ENCODE peak calls at places on chromosomes 12 and 14, in seven cellular contexts. P, T, Y, X, E, W and G are unnamed samples.

GRCh38 chr12:79547044-79547734 is 143.6 kb downstream of the PAWR start:
- DNase-seq in P (peak; percentile 78), T (no peak), E (no peak), X (peak; percentile 93), W (peak; percentile 98), Y (no peak), G (peak; percentile 34)

GRCh38 chr12:130043685-130044421 is 118.4 kb upstream of the FZD10 start:
- DNase-seq in P (no peak), X (no peak), Y (no peak), E (no peak), W (no peak), T (no peak), G (no peak)

GRCh38 chr12:9760699-9761406 is at the start of gene CD69:
- DNase-seq in E (no peak), T (peak; percentile 45), P (no peak), W (no peak), X (no peak), Y (peak; percentile 12), G (peak; percentile 71)

GRCh38 chr12:132777614-132778013 is 16.0 kb upstream of the ANKLE2 start:
- DNase-seq in X (no peak), Y (no peak), E (no peak), P (no peak), T (no peak), W (no peak), G (no peak)

GRCh38 chr14:90483551-90483950 is 86.7 kb downstream of the CALM1 start:
- DNase-seq in P (no peak), W (peak; percentile 12), E (no peak), T (peak; percentile 67), X (no peak), Y (peak; percentile 15), G (peak; percentile 49)

GRCh38 chr14:100140452-100141132 is 18.9 kb downstream of the DEGS2 start:
- DNase-seq in W (peak; percentile 90), E (no peak), P (no peak), Y (peak; percentile 71), T (peak; percentile 51), X (no peak), G (no peak)

GRCh38 chr14:94372021-94372605 is 16.3 kb downstream of the SERPINA1 start:
- DNase-seq in X (no peak), W (peak; percentile 82), E (peak; percentile 55), Y (no peak), T (peak; percentile 5), P (no peak), G (no peak)

GRCh38 chr12:106149096-106149784 is 10.5 kb upstream of the NUAK1 start:
- DNase-seq in W (peak; percentile 69), Y (no peak), E (no peak), P (peak; percentile 33), X (no peak), T (no peak), G (peak; percentile 34)

GRCh38 chr12:127928615-127929014 is 338.4 kb upstream of the TMEM132C start:
- DNase-seq in Y (no peak), X (no peak), W (no peak), P (no peak), T (no peak), E (no peak), G (no peak)

GRCh38 chr12:116539905-116540482 is 19.2 kb upstream of the MAP1LC3B2 start:
- DNase-seq in Y (no peak), T (peak; percentile 68), P (no peak), X (no peak), E (no peak), W (peak; percentile 73), G (peak; percentile 38)

GRCh38 chr12:38744056-38744455 is 161.3 kb downstream of the CPNE8 start:
- DNase-seq in T (no peak), W (no peak), Y (no peak), P (no peak), E (no peak), X (no peak), G (no peak)

GRCh38 chr12:15603461-15604085 is 185.6 kb downstream of the EPS8 start:
- DNase-seq in P (no peak), X (no peak), E (no peak), W (no peak), Y (no peak), T (no peak), G (no peak)

GRCh38 chr12:56687225-56688128 is 607 bp downstream of the PTGES3 start:
- DNase-seq in P (no peak), W (no peak), X (no peak), E (peak; percentile 86), T (peak; percentile 64), Y (peak; percentile 65), G (peak; percentile 69)

GRCh38 chr14:33931439-33931838 is 19.4 kb downstream of the EGLN3 start:
- DNase-seq in Y (no peak), T (no peak), W (no peak), X (no peak), E (no peak), P (no peak), G (no peak)

GRCh38 chr12:13982010-13982409 is 608 bp upstream of the GRIN2B start:
- DNase-seq in E (no peak), T (no peak), W (peak; percentile 88), P (peak; percentile 15), X (no peak), Y (peak; percentile 11), G (peak; percentile 15)

GRCh38 chr12:96981053-96981452 is 74.0 kb downstream of the NEDD1 start:
- DNase-seq in E (no peak), Y (no peak), T (no peak), W (no peak), X (no peak), P (no peak), G (no peak)

GRCh38 chr14:99603471-99603933 is 505 bp downstream of the CCDC85C start:
- DNase-seq in W (peak; percentile 53), X (no peak), P (no peak), T (no peak), E (no peak), Y (no peak), G (peak; percentile 33)

GRCh38 chr14:38210168-38210567 is 2.5 kb downstream of the SSTR1 start:
- DNase-seq in E (no peak), P (no peak), T (peak; percentile 45), W (peak; percentile 50), Y (no peak), X (no peak), G (no peak)

GRCh38 chr14:68789002-68789797 is 3.7 kb downstream of the ZFP36L1 start:
- DNase-seq in E (peak; percentile 95), W (peak; percentile 71), X (no peak), P (no peak), Y (peak; percentile 67), T (peak; percentile 88), G (peak; percentile 91)

GRCh38 chr14:102803139-102803538 is 25.9 kb downstream of the TRAF3 start:
- DNase-seq in X (no peak), P (no peak), Y (no peak), W (no peak), E (no peak), T (no peak), G (no peak)

GRCh38 chr14:102799684-102800562 is 22.7 kb downstream of the TRAF3 start:
- DNase-seq in Y (no peak), T (no peak), E (peak; percentile 4), W (no peak), P (no peak), X (no peak), G (no peak)

GRCh38 chr14:102795060-102795925 is 18.0 kb downstream of the TRAF3 start:
- DNase-seq in P (no peak), Y (no peak), W (no peak), X (no peak), T (peak; percentile 66), E (no peak), G (peak; percentile 70)

GRCh38 chr14:102796661-102797190 is 19.5 kb downstream of the TRAF3 start:
- DNase-seq in P (no peak), W (no peak), T (no peak), E (no peak), Y (no peak), X (no peak), G (no peak)

DNA sequence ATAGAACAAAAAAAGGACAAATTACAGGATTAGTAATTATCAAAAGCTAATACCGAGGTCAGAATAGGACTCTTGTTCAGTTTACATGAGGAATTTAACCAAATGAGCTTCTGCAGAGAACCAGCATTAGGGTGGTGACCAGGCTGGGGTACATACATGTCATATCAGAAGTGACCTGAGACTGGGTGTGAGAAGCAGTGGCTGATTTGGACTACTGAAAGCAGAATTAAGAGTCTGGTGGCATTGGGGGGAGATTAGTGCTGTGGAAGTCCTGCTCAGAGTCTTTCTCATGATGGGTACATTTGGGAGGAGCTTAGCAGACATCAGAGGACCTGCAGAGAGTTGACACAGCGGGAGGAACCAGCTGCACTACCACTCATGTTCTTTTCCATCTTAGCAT is 21.7 kb downstream of the TRAF3 start:
- DNase-seq in X (no peak), T (no peak), P (no peak), E (no peak), W (no peak), Y (no peak), G (no peak)
- TF ChIP-seq POLR2AphosphoS5 in X (no peak), T (no peak), P (no peak), E (no peak), W (no peak), Y (no peak), G (no peak)

GRCh38 chr12:7503686-7504085 is at the start of gene CD163:
- DNase-seq in E (no peak), T (no peak), P (no peak), X (no peak), W (no peak), Y (no peak), G (no peak)
- TF ChIP-seq CTCF in E (no peak), T (no peak), P (no peak), X (no peak), W (no peak), Y (no peak), G (no peak)

GRCh38 chr12:98893126-98893525 is 248.0 kb downstream of the APAF1 start:
- DNase-seq in Y (no peak), P (no peak), T (no peak), W (no peak), X (no peak), E (no peak), G (no peak)
- H3K27me3 ChIP-seq in Y (no peaks in the 10 kb centered on the region), P (peaks cover 42% of the 10 kb centered on the region), T (peaks cover 6% of the 10 kb centered on the region), W (peaks cover 58% of the 10 kb centered on the region), X (peaks cover 22% of the 10 kb centered on the region), E (peaks cover 58% of the 10 kb centered on the region), G (peaks cover 64% of the 10 kb centered on the region)

DNA sequence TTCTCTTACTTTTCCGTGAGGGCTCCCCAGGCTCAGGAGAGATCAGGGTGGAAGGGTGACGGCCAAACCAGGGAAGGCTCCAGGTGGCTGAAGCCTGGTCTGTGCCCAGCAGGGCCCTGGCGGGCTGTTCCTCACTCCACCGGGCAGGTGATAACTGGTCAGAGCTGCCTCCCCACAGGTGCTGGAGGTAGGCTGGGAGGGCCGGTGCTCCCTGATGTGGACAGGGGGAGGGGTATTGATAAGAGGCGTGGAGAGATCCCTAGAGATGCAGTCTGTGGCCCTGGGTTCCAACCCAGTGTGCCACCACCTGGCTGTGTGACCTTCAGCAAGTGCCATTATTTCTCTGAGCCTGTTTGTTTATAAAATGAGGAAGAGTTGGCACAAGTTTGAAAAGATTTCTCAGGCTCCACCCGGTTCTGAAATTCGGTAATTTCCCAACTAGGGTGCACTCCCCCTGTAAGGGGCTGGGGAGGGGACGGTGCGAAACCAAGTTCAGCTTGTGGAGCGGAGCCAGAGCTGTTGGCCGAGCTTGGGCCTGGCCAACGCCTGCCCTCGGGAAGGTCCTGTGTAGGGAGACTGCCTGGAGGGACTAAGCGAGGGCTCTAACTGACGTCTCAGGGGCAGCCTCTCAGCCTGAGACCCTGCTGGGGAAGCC is 999 bp upstream of the NR4A1 start:
- DNase-seq in X (no peak), P (no peak), E (no peak), T (peak; percentile 67), Y (no peak), W (peak; percentile 68), G (no peak)
- TF ChIP-seq POLR2AphosphoS5 in X (no peak), P (no peak), E (peak; percentile 24), T (no peak), Y (no peak), W (no peak), G (no peak)